ENCODE peak calls at places on chromosomes 16 and 17, in four cellular contexts. Z is ELR, P is C1 segment of cervical spinal cord, H is AG04450. T is an unnamed sample.

GRCh38 chr17:81027591-81028505 is 7.1 kb upstream of the BAIAP2 start:
- DNase-seq in Z (no peak), P (no peak), H (no peak), T (no peak)

GRCh38 chr16:1054660-1055556 is 17.6 kb upstream of the SSTR5 start:
- DNase-seq in Z (peak; percentile 31), P (peak; percentile 62), H (peak; percentile 18), T (no peak)

GRCh38 chr17:10875984-10876555 is 38.2 kb upstream of the PIRT start:
- DNase-seq in Z (peak; percentile 46), P (peak; percentile 46), H (no peak), T (no peak)

GRCh38 chr16:56457927-56458470 is 6.6 kb downstream of the OGFOD1 start:
- DNase-seq in Z (no peak), P (no peak), H (no peak), T (no peak)

GRCh38 chr16:56515665-56516064 is 4.2 kb downstream of the BBS2 start:
- DNase-seq in Z (no peak), P (no peak), H (no peak), T (no peak)

GRCh38 chr16:14238756-14239155 is 167.6 kb downstream of the MRTFB start:
- DNase-seq in Z (no peak), P (no peak), H (no peak), T (no peak)

GRCh38 chr17:50266384-50267073 is 7.7 kb upstream of the TMEM92 start:
- DNase-seq in Z (peak; percentile 76), P (no peak), H (peak; percentile 74), T (no peak)

GRCh38 chr17:45307290-45308015 is 9.4 kb downstream of the MAP3K14 start:
- DNase-seq in Z (peak; percentile 91), P (no peak), H (peak; percentile 53), T (peak; percentile 57)

GRCh38 chr17:74356640-74357465 is 4.8 kb downstream of the BTBD17 start:
- DNase-seq in Z (no peak), P (no peak), H (no peak), T (no peak)

GRCh38 chr17:33901085-33901484 is 354.0 kb upstream of the CCL2 start:
- DNase-seq in Z (no peak), P (no peak), H (no peak), T (no peak)

GRCh38 chr16:11224894-11225676 is 30.9 kb downstream of the SOCS1 start:
- DNase-seq in Z (no peak), P (peak; percentile 5), H (no peak), T (peak; percentile 46)

GRCh38 chr17:9236286-9237052 is 215.2 kb downstream of the NTN1 start:
- DNase-seq in Z (no peak), P (no peak), H (no peak), T (no peak)

GRCh38 chr17:15782809-15783208 is 50.7 kb downstream of the TBC1D26 start:
- DNase-seq in Z (peak; percentile 32), P (no peak), H (no peak), T (no peak)

GRCh38 chr16:19294156-19294649 is 8.7 kb downstream of the CLEC19A start:
- DNase-seq in Z (no peak), P (peak; percentile 34), H (no peak), T (no peak)

GRCh38 chr16:30185141-30185682 is 1.8 kb downstream of the CORO1A start:
- DNase-seq in Z (no peak), P (no peak), H (no peak), T (peak; percentile 75)

GRCh38 chr16:19210968-19211367 is 42.9 kb downstream of the SYT17 start:
- DNase-seq in Z (no peak), P (no peak), H (no peak), T (no peak)

T was measured in GF-D8.